ENCODE peak calls at places on chromosomes 12 and 14, in seven cellular contexts. E is IMR-90, W is H9, U is mesenchymal stem cell, A is neuronal stem cell, X is H1, P is trophoblast cell. J is an unnamed sample.
A peak's percentile ranks its signal among the peaks of the same experiment; 100 is the strongest.

GRCh38 chr14:81268016-81268416 is 47.3 kb upstream of the GTF2A1 start:
- DNase-seq in E (peak; percentile 1), W (no peak), U (peak; percentile 3), A (no peak), X (no peak), P (peak; percentile 75), J (peak; percentile 93)

GRCh38 chr14:34324363-34324795 is 137.7 kb downstream of the SPTSSA start:
- DNase-seq in E (peak; percentile 26), W (no peak), U (peak; percentile 46), A (peak; percentile 56), X (no peak), P (peak; percentile 66), J (peak; percentile 55)

GRCh38 chr14:68792022-68792829 is 641 bp downstream of the ZFP36L1 start:
- DNase-seq in E (no peak), W (no peak), U (no peak), A (no peak), X (no peak), P (peak; percentile 39), J (peak; percentile 60)

GRCh38 chr12:92544321-92544720 is 158.5 kb upstream of the PLEKHG7 start:
- DNase-seq in E (no peak), W (no peak), U (no peak), A (no peak), X (no peak), P (peak; percentile 10), J (no peak)

GRCh38 chr12:113226696-113227095 is 5.4 kb downstream of the TPCN1 start:
- DNase-seq in E (no peak), W (no peak), U (no peak), A (no peak), X (no peak), P (no peak), J (no peak)

GRCh38 chr14:100018054-100018453 is 47.2 kb upstream of the EVL start:
- DNase-seq in E (no peak), W (no peak), U (no peak), A (no peak), X (no peak), P (no peak), J (no peak)

GRCh38 chr14:68943107-68943506 is 36.0 kb downstream of the ACTN1 start:
- DNase-seq in E (peak; percentile 38), W (no peak), U (no peak), A (no peak), X (no peak), P (peak; percentile 70), J (no peak)

GRCh38 chr12:64903738-64904137 is 79.3 kb downstream of the TBC1D30 start:
- DNase-seq in E (peak; percentile 61), W (no peak), U (no peak), A (no peak), X (no peak), P (no peak), J (no peak)

GRCh38 chr12:71694099-71694820 is 8.4 kb downstream of the TMEM19 start:
- DNase-seq in E (no peak), W (no peak), U (peak; percentile 32), A (no peak), X (no peak), P (no peak), J (no peak)

GRCh38 chr14:72023128-72024042 is 91.2 kb downstream of the RGS6 start:
- DNase-seq in E (no peak), W (no peak), U (no peak), A (no peak), X (no peak), P (peak; percentile 62), J (no peak)

GRCh38 chr14:92456215-92457017 is 57.2 kb upstream of the RIN3 start:
- DNase-seq in E (peak; percentile 70), W (peak; percentile 83), U (peak; percentile 74), A (peak; percentile 48), X (peak; percentile 51), P (peak; percentile 85), J (peak; percentile 77)

GRCh38 chr14:34081576-34082136 is 130.8 kb upstream of the EGLN3 start:
- DNase-seq in E (peak; percentile 40), W (no peak), U (peak; percentile 76), A (no peak), X (no peak), P (peak; percentile 32), J (no peak)

GRCh38 chr14:100203146-100203545 is 35.8 kb upstream of the YY1 start:
- DNase-seq in E (no peak), W (no peak), U (no peak), A (no peak), X (no peak), P (no peak), J (no peak)

GRCh38 chr12:112018571-112019237 is 5.5 kb downstream of the ERP29 start:
- DNase-seq in E (peak; percentile 92), W (no peak), U (peak; percentile 64), A (no peak), X (no peak), P (peak; percentile 31), J (no peak)

GRCh38 chr12:106717671-106718070 is 56.8 kb upstream of the RIC8B start:
- DNase-seq in E (no peak), W (no peak), U (no peak), A (no peak), X (no peak), P (no peak), J (no peak)

GRCh38 chr12:100823988-100824387 is 29.4 kb downstream of the ANO4 start:
- DNase-seq in E (peak; percentile 69), W (no peak), U (peak; percentile 80), A (no peak), X (no peak), P (no peak), J (peak; percentile 52)

GRCh38 chr14:55764784-55765183 is 184.8 kb downstream of the KTN1 start:
- DNase-seq in E (no peak), W (no peak), U (no peak), A (no peak), X (no peak), P (no peak), J (no peak)

GRCh38 chr12:47935196-47935595 is 28.2 kb upstream of the TMEM106C start:
- DNase-seq in E (peak; percentile 82), W (peak; percentile 30), U (peak; percentile 85), A (no peak), X (no peak), P (no peak), J (no peak)

GRCh38 chr12:49705479-49706267 is 1.5 kb downstream of the FMNL3 start:
- DNase-seq in E (peak; percentile 84), W (peak; percentile 64), U (peak; percentile 87), A (no peak), X (no peak), P (peak; percentile 35), J (peak; percentile 82)

GRCh38 chr12:54398995-54399793 is 14.7 kb upstream of the ZNF385A start:
- DNase-seq in E (peak; percentile 78), W (peak; percentile 94), U (peak; percentile 87), A (peak; percentile 85), X (no peak), P (peak; percentile 95), J (peak; percentile 92)

GRCh38 chr12:112380663-112381420 is 1.4 kb downstream of the HECTD4 start:
- DNase-seq in E (no peak), W (peak; percentile 51), U (peak; percentile 28), A (no peak), X (no peak), P (no peak), J (no peak)

GRCh38 chr12:95300286-95300685 is 82.7 kb downstream of the VEZT start:
- DNase-seq in E (no peak), W (no peak), U (no peak), A (no peak), X (no peak), P (no peak), J (no peak)

GRCh38 chr12:104573-105081 is 38.1 kb downstream of the IQSEC3 start:
- DNase-seq in E (no peak), W (peak; percentile 70), U (no peak), A (no peak), X (no peak), P (no peak), J (no peak)

GRCh38 chr14:80978403-80978802 is 23.0 kb downstream of the TSHR start:
- DNase-seq in E (no peak), W (no peak), U (no peak), A (no peak), X (no peak), P (no peak), J (no peak)

GRCh38 chr14:100711493-100711892 is 15.2 kb upstream of the DLK1 start:
- DNase-seq in E (no peak), W (no peak), U (peak; percentile 40), A (no peak), X (no peak), P (no peak), J (no peak)

GRCh38 chr12:98970950-98971349 is 325.9 kb downstream of the APAF1 start:
- DNase-seq in E (no peak), W (no peak), U (no peak), A (no peak), X (no peak), P (no peak), J (no peak)

GRCh38 chr12:98973395-98973794 is 328.3 kb downstream of the APAF1 start:
- DNase-seq in E (no peak), W (no peak), U (no peak), A (no peak), X (no peak), P (peak; percentile 59), J (peak; percentile 62)

GRCh38 chr12:98968896-98969295 is 323.8 kb downstream of the APAF1 start:
- DNase-seq in E (no peak), W (no peak), U (no peak), A (no peak), X (no peak), P (no peak), J (no peak)

GRCh38 chr12:98974767-98975381 is 329.8 kb downstream of the APAF1 start:
- DNase-seq in E (no peak), W (no peak), U (no peak), A (no peak), X (no peak), P (no peak), J (no peak)

DNA sequence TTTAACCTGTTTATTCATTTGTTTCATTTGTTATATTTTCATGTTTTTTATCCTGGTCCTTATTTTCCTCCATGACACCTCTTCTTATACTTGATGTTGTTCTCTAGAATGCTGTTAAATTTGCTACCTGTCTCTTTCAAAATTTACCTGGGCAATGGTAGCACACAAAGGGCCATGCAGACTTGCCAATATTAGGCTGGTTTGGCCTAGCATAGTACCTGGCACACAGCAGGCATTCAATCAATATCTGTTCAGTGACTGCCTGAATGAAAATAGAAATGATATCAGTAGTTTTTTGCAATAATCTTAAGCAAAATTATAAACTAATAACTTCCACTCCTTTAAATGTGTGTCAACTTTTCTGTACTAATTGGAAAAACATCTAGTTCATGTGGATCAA is 325.1 kb downstream of the APAF1 start:
- DNase-seq in E (no peak), W (no peak), U (no peak), A (no peak), X (no peak), P (no peak), J (no peak)
- H2BK120ac ChIP-seq in E (no peak overlapping the region), W (no peak overlapping the region), U (no peak overlapping the region), A (no peak overlapping the region), X (no peak overlapping the region), P (no peak overlapping the region), J (no peak overlapping the region)

GRCh38 chr14:61234215-61234916 is 46.8 kb downstream of the TMEM30B start:
- DNase-seq in E (no peak), W (no peak), U (no peak), A (no peak), X (no peak), P (no peak), J (no peak)
- H2BK120ac ChIP-seq in E (no peak overlapping the region), W (no peak overlapping the region), U (no peak overlapping the region), A (no peak overlapping the region), X (no peak overlapping the region), P (no peak overlapping the region), J (no peak overlapping the region)

GRCh38 chr12:74539765-74540526 is 2.3 kb downstream of the ATXN7L3B start:
- DNase-seq in E (no peak), W (no peak), U (peak; percentile 22), A (no peak), X (no peak), P (no peak), J (peak; percentile 57)
- H2BK120ac ChIP-seq in E (no peak overlapping the region), W (no peak overlapping the region), U (no peak overlapping the region), A (no peak overlapping the region), X (no peak overlapping the region), P (no peak overlapping the region), J (no peak overlapping the region)

GRCh38 chr12:31005256-31005943 is 68.3 kb upstream of the DDX11 start:
- DNase-seq in E (no peak), W (no peak), U (no peak), A (no peak), X (no peak), P (no peak), J (no peak)
- H2BK120ac ChIP-seq in E (peak overlapping the region; percentile 62), W (no peak overlapping the region), U (no peak overlapping the region), A (no peak overlapping the region), X (no peak overlapping the region), P (no peak overlapping the region), J (no peak overlapping the region)

J was measured in mesendoderm.